ENCODE peak calls at places on chromosome 14, in four cellular contexts. A is astrocyte of the cerebellum; N is ureter; U is naive thymus-derived CD4-positive, alpha-beta T cell. P is an unnamed sample.

GRCh38 chr14:74913986-74914573 is 9.0 kb downstream of the RPS6KL1 start:
- DNase-seq in A (peak), N (peak), U (no peak), P (peak)

GRCh38 chr14:94543450-94544123 is 17.7 kb upstream of the SERPINA4 start:
- DNase-seq in A (no peak), N (no peak), U (no peak), P (no peak)

GRCh38 chr14:36524874-36525745 is 5.1 kb upstream of the NKX2-1 start:
- DNase-seq in A (no peak), N (no peak), U (no peak), P (no peak)

GRCh38 chr14:53999061-53999488 is 42.5 kb upstream of the BMP4 start:
- DNase-seq in A (peak), N (no peak), U (no peak), P (no peak)

GRCh38 chr14:68254669-68255527 is 435.3 kb downstream of the RAD51B start:
- DNase-seq in A (no peak), N (no peak), U (no peak), P (no peak)

GRCh38 chr14:54003064-54003463 is 46.4 kb upstream of the BMP4 start:
- DNase-seq in A (no peak), N (no peak), U (no peak), P (no peak)

GRCh38 chr14:96585672-96586013 is 83.5 kb downstream of the PAPOLA start:
- DNase-seq in A (no peak), N (no peak), U (no peak), P (no peak)

GRCh38 chr14:68598089-68598488 is 194.8 kb downstream of the ZFP36L1 start:
- DNase-seq in A (no peak), N (no peak), U (no peak), P (no peak)

GRCh38 chr14:94676495-94677238 is 64.5 kb downstream of the SERPINA3 start:
- DNase-seq in A (no peak), N (no peak), U (no peak), P (no peak)

GRCh38 chr14:97977711-97978261 is 1180.6 kb downstream of the VRK1 start:
- DNase-seq in A (peak), N (peak), U (peak), P (peak)

GRCh38 chr14:79552778-79553177 is 658.5 kb downstream of the DIO2 start:
- DNase-seq in A (no peak), N (no peak), U (no peak), P (no peak)

GRCh38 chr14:63388766-63389431 is 70.2 kb upstream of the GPHB5 start:
- DNase-seq in A (peak), N (peak), U (no peak), P (peak)